ENCODE peak calls at places on chromosomes 6 and 20, in five cellular contexts. M, Z, I, O and N are unnamed samples.

GRCh38 chr6:139856562-139856961 is 482.1 kb upstream of the CITED2 start:
- DNase-seq in O (no peak), I (no peak), M (no peak), Z (no peak), N (no peak)

GRCh38 chr6:140988780-140989179 is 1143.9 kb upstream of the GJE1 start:
- DNase-seq in I (no peak), Z (no peak), M (no peak), O (no peak), N (no peak)

GRCh38 chr6:71250050-71250689 is 38.4 kb upstream of the OGFRL1 start:
- DNase-seq in O (no peak), I (peak; percentile 4), M (peak; percentile 85), Z (no peak), N (no peak)

GRCh38 chr6:34238507-34239239 is 2.0 kb downstream of the HMGA1 start:
- DNase-seq in M (no peak), I (no peak), Z (no peak), O (no peak), N (no peak)

GRCh38 chr20:48196006-48196405 is 410.7 kb upstream of the SULF2 start:
- DNase-seq in M (no peak), I (no peak), O (no peak), Z (no peak), N (no peak)

GRCh38 chr6:156832166-156832743 is 55.1 kb downstream of the ARID1B start:
- DNase-seq in Z (no peak), M (peak; percentile 49), O (no peak), I (no peak), N (no peak)

GRCh38 chr20:40673442-40673841 is 15.6 kb downstream of the MAFB start:
- DNase-seq in O (no peak), Z (no peak), M (no peak), I (no peak), N (no peak)

GRCh38 chr20:40760399-40760798 is 71.4 kb upstream of the MAFB start:
- DNase-seq in Z (no peak), M (no peak), I (no peak), O (no peak), N (no peak)

GRCh38 chr20:39066464-39066863 is 104.3 kb downstream of the DHX35 start:
- DNase-seq in O (peak; percentile 83), M (no peak), I (no peak), Z (peak; percentile 85), N (peak; percentile 61)

GRCh38 chr6:34534146-34534545 is 22.0 kb downstream of the SPDEF start:
- DNase-seq in M (no peak), I (no peak), Z (no peak), O (no peak), N (no peak)

GRCh38 chr20:37911838-37912273 is 8.9 kb downstream of the VSTM2L start:
- DNase-seq in O (peak; percentile 70), Z (peak; percentile 87), M (no peak), I (peak; percentile 31), N (no peak)

GRCh38 chr6:84738996-84739865 is 25.2 kb downstream of the TBX18 start:
- DNase-seq in M (no peak), Z (no peak), O (no peak), I (no peak), N (no peak)

GRCh38 chr20:37333848-37334318 is 12.1 kb upstream of the SRC start:
- DNase-seq in M (no peak), I (no peak), Z (no peak), O (no peak), N (no peak)

DNA sequence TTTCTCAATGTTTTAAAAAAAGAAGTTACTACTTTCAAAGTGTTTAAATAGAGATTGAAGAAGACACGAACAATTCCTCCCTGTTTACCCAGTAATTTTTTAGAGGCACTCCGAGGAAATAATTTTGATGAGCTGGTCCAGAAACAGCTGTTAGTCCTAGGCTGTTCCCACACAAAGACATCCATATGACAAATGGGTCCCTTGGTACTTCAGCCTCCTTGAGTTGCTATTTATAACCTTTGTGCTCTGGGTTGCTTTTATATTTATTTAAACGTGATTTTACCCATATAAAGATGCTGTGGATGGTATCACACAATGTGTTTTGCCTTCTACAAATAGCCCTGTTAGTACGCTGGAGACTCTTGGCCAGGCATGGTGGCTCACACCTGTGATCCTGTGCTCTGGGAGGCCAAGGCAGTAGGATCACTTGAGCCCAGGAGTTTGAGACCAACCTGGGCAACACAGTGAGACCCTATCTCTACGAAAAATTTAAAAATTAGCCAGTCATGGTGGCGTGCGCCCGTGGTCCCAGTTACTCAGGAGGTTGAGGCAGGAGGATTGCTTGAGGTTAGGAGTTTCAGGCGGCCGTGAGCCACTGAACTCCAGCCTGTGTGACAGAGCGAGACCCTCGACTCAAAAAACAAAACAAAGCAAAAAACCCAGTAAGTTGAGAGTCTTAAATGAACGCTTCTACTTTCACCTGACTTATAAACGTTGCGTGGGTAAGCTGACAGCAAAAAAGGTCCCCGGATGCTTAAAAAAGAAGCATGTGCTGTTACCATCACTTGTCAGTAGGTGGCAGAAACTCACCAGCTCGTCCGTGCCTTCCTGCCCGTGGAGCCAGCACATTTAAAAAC is 56.9 kb upstream of the ARMH2 start:
- DNase-seq in Z (peak; percentile 61), I (peak; percentile 56), O (peak; percentile 59), M (peak; percentile 75), N (peak; percentile 51)
- H2BK12ac ChIP-seq in Z (no peak overlapping the region), I (no peak overlapping the region), O (no peak overlapping the region), M (no peak overlapping the region), N (no peak overlapping the region)

DNA sequence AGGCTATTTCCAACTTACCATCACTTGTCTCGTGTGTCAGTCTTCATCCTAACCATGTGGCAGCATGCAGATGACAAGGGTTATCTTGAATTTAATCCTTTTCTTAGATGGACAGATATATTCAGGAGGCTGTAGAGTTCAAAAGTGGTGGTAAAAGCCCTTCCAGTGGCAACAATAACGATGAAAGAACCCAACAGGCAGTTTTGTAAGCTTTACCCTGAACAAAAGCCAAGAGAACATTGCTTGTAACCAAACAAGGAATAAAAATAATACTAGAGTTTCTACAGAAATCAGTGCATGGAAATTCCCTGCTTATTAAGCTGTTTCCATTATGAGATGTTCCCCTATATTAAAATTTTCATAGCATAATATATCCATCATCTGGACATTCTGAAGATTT is 69.7 kb downstream of the PDE7B start:
- DNase-seq in Z (no peak), M (no peak), I (no peak), O (no peak), N (no peak)
- H3K4ac ChIP-seq in Z (no peak overlapping the region), M (no peak overlapping the region), I (no peak overlapping the region), O (no peak overlapping the region), N (no peak overlapping the region)

GRCh38 chr6:83042671-83043070 is 23.0 kb downstream of the UBE3D start:
- DNase-seq in M (no peak), Z (no peak), O (no peak), I (no peak), N (no peak)
- H3K27ac ChIP-seq in M (no peak overlapping the region), Z (no peak overlapping the region), O (no peak overlapping the region), I (no peak overlapping the region), N (no peak overlapping the region)

DNA sequence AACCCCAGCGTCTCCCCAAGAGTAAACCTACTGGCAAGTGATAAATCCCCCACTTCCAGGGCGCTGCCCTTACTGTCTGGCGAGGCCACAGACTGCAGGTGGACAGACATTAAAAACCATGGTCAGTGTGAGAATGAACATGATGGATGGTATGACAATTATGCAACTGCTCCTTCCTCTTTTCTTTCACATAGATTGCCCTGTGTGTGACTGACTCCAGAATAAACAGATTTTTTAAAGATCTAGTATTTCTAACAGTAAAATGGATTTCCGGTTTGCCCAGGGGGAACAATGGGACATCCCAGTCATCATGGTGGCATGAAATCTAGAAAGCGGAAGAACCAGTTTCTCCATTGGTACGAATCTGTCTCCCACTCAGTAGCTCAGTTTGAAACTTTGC is 153.7 kb downstream of the FOXC1 start:
- DNase-seq in Z (no peak), M (no peak), O (no peak), I (peak; percentile 60), N (no peak)
- H2BK12ac ChIP-seq in Z (no peak overlapping the region), M (no peak overlapping the region), O (no peak overlapping the region), I (no peak overlapping the region), N (no peak overlapping the region)

GRCh38 chr20:58571942-58572666 is 56.9 kb upstream of the APCDD1L start:
- DNase-seq in O (no peak), M (peak; percentile 60), I (no peak), Z (no peak), N (no peak)
- H3K4ac ChIP-seq in O (no peak overlapping the region), M (no peak overlapping the region), I (no peak overlapping the region), Z (no peak overlapping the region), N (no peak overlapping the region)

DNA sequence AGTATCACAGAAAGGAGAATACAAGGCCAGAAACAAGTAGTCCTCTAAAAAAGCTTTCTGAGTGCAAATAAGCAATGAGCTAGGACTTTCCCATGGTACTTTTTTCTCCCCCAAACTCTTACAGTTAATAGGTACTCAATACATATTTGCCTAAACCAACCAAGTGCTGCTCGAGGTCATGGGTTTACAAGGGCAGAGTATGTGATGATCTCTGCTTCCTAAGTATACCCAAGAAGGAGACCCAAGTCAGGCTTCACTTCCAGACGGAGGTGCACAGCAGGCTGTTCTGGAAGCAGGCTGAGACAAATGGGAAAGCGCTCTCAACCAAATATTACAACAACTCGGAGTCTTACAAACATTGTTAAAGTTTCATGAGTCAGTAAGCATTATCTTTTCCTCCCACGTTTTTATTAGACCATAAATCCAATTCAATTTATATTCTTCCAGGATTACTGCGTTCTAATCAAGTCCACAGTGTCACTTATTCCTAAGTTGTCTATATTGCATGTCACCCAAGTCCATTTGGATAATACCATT is 8.1 kb downstream of the FYN start:
- DNase-seq in O (no peak), I (no peak), M (no peak), Z (no peak), N (no peak)
- H3K27ac ChIP-seq in O (no peak overlapping the region), I (no peak overlapping the region), M (no peak overlapping the region), Z (no peak overlapping the region), N (no peak overlapping the region)

GRCh38 chr6:99416892-99417767 is 8.0 kb downstream of the PNISR start:
- DNase-seq in M (no peak), O (no peak), Z (no peak), I (no peak), N (no peak)
- H2BK12ac ChIP-seq in M (no peak overlapping the region), O (no peak overlapping the region), Z (no peak overlapping the region), I (no peak overlapping the region), N (no peak overlapping the region)